ENCODE peak calls at places on chromosomes 6 and 20, in ten cellular contexts. B, O, F, G, W, K, M, T, U and Z are unnamed samples.

GRCh38 chr6:104685871-104686549 is 173.7 kb downstream of the HACE1 start:
- DNase-seq in B (no peak), O (no peak), F (no peak), G (no peak), W (no peak), K (no peak), M (no peak), T (no peak), U (no peak), Z (no peak)

GRCh38 chr20:39117486-39117885 is 155.3 kb downstream of the DHX35 start:
- DNase-seq in B (no peak), O (no peak), F (no peak), G (no peak), W (no peak), K (peak), M (no peak), T (no peak), U (no peak), Z (peak)

GRCh38 chr6:25504661-25505060 is 147.4 kb upstream of the SCGN start:
- DNase-seq in B (no peak), O (no peak), F (no peak), G (no peak), W (no peak), K (peak), M (no peak), T (no peak), U (no peak), Z (no peak)

GRCh38 chr6:97669191-97669651 is 386.2 kb upstream of the MMS22L start:
- DNase-seq in B (peak), O (no peak), F (peak), G (no peak), W (peak), K (no peak), M (no peak), T (peak), U (no peak), Z (no peak)

GRCh38 chr20:39676857-39677351 is 714.8 kb downstream of the DHX35 start:
- DNase-seq in B (peak), O (no peak), F (no peak), G (no peak), W (no peak), K (no peak), M (no peak), T (no peak), U (no peak), Z (no peak)

GRCh38 chr20:63077705-63078104 is 70.9 kb upstream of the BHLHE23 start:
- DNase-seq in B (no peak), O (no peak), F (no peak), G (no peak), W (no peak), K (no peak), M (no peak), T (no peak), U (no peak), Z (no peak)

GRCh38 chr20:58714340-58714922 is 21.8 kb downstream of the NPEPL1 start:
- DNase-seq in B (peak), O (peak), F (no peak), G (peak), W (no peak), K (no peak), M (no peak), T (peak), U (no peak), Z (no peak)

GRCh38 chr6:67141012-67141411 is 1434.0 kb upstream of the EYS start:
- DNase-seq in B (no peak), O (no peak), F (no peak), G (no peak), W (no peak), K (peak), M (no peak), T (no peak), U (no peak), Z (no peak)

GRCh38 chr6:80331522-80331921 is 225.1 kb downstream of the BCKDHB start:
- DNase-seq in B (no peak), O (no peak), F (no peak), G (no peak), W (no peak), K (no peak), M (no peak), T (no peak), U (no peak), Z (no peak)

GRCh38 chr20:63811491-63811875 is 19.6 kb downstream of the ZBTB46 start:
- DNase-seq in B (no peak), O (no peak), F (no peak), G (no peak), W (no peak), K (no peak), M (no peak), T (no peak), U (no peak), Z (no peak)

GRCh38 chr6:11785953-11786579 is 7.5 kb upstream of the ADTRP start:
- DNase-seq in B (peak), O (no peak), F (no peak), G (no peak), W (no peak), K (no peak), M (no peak), T (no peak), U (no peak), Z (no peak)

GRCh38 chr6:105452924-105453756 is 50.3 kb upstream of the PREP start:
- DNase-seq in B (peak), O (no peak), F (no peak), G (no peak), W (no peak), K (no peak), M (peak), T (no peak), U (no peak), Z (no peak)

GRCh38 chr6:33205172-33206026 is 944 bp downstream of the HSD17B8 start:
- DNase-seq in B (no peak), O (peak), F (no peak), G (no peak), W (no peak), K (peak), M (no peak), T (no peak), U (no peak), Z (no peak)

GRCh38 chr6:24859608-24860007 is 60.9 kb upstream of the ARMH2 start:
- DNase-seq in B (no peak), O (no peak), F (no peak), G (no peak), W (no peak), K (no peak), M (no peak), T (no peak), U (no peak), Z (no peak)

GRCh38 chr6:143136647-143137046 is 76.0 kb downstream of the AIG1 start:
- DNase-seq in B (no peak), O (no peak), F (no peak), G (no peak), W (no peak), K (no peak), M (no peak), T (no peak), U (no peak), Z (no peak)

DNA sequence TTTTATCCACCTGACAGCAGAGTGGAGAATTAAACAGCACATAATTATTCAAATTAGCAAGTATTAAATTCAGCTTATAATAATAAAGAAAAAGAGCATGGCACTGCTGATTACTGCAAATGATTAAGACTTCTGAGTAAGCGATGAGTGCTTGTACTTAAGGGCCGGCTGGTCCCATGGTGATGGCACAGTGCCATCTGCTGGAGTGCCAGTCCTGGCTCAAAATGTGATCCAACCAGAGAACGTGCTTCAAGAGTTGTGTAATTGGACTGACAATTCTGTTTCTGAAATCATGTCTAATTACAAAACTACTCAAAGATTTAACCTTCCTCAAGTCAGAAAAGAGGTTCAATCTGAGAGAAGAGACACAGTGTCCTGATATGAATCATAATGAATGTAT is 181.6 kb upstream of the RGS17 start:
- DNase-seq in B (peak), O (no peak), F (peak), G (no peak), W (no peak), K (peak), M (no peak), T (peak), U (no peak), Z (no peak)
- TF ChIP-seq CTCF in B (peak), O (no peak), F (peak), G (no peak), W (no peak), K (peak), M (no peak), T (peak), U (peak), Z (no peak)

DNA sequence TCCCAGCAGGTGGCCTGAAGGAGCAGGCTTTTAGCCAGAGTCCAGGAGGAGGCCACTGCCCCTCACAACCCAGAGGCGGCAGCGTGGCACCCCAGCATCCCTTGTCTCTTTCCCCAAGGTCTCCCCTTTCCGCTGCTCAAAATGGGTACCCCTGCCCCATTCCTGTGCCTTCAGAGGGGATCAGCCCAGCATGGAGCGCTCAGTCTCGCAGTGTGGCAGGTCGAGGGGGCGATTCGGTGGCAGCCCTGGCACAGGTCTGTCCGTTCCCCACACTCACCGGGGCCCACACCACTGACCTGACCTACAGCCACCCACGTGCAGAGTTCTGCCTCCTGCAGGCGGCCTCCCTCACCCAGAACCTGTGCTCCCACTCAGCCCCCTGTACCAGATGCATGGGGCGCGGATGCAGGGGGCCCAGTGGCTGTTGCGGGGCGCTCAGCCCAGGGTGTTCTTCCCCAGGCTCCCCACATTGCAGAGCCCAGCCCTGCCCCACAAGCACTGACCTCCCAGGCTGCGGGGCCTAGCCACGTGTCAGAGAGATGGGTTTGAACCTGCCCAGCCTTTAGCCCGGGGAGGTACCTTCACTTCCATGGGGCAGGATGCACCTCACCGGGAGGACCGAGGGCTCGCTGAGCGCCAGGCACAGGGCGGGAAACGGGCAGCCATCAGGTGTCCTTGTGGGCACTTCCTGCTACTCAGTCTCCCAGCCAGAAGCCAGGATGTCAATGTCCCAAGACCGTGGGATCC is 41.8 kb downstream of the DSTN start:
- DNase-seq in B (peak), O (no peak), F (no peak), G (peak), W (no peak), K (peak), M (no peak), T (no peak), U (no peak), Z (no peak)
- TF ChIP-seq CTCF in B (no peak), O (peak), F (peak), G (peak), W (no peak), K (peak), M (peak), T (peak), U (no peak), Z (no peak)

GRCh38 chr6:170476360-170476759 is 76.7 kb downstream of the PSMB1 start:
- DNase-seq in B (no peak), O (no peak), F (no peak), G (no peak), W (no peak), K (no peak), M (no peak), T (no peak), U (no peak), Z (no peak)

GRCh38 chr6:170483413-170483812 is 69.7 kb downstream of the PSMB1 start:
- DNase-seq in B (no peak), O (no peak), F (no peak), G (no peak), W (no peak), K (no peak), M (no peak), T (no peak), U (no peak), Z (no peak)

GRCh38 chr6:170485159-170485558 is 67.9 kb downstream of the PSMB1 start:
- DNase-seq in B (no peak), O (no peak), F (no peak), G (no peak), W (no peak), K (no peak), M (no peak), T (no peak), U (peak), Z (no peak)

GRCh38 chr6:170475118-170475517 is 78.0 kb downstream of the PSMB1 start:
- DNase-seq in B (no peak), O (no peak), F (no peak), G (no peak), W (no peak), K (no peak), M (no peak), T (no peak), U (no peak), Z (no peak)

DNA sequence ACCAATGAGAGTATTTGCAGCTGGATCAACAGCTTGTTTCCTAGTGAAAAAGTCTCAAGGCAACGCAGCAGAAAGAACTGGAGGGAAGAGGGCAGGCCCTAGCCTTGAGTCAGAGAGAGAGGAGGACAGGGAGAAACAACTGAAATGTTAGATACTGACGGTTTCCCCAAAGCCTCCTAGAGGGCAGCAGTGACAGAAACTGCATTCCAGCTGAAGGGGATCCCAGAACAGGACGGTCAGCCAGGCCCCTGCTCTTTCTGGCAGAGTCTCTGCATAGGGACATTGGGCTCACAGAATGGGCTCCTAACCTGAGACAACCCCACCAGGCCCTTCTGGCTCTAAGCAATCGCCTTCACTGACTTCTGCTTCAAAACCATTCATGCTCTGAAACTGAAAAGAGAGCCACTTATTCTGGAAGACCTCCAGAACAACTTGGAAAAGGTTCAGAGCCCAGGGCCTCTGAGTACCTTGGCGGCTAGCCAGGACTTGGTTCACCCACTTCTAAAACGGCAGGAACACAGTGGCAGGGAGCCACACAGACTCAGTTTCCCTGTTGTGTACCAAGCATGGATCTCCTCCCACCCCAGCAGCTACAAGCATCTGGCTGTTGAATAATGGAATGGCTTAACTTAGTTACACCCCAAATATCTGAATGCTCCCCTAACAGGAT is 72.9 kb downstream of the PSMB1 start:
- DNase-seq in B (no peak), O (no peak), F (no peak), G (no peak), W (no peak), K (no peak), M (no peak), T (no peak), U (no peak), Z (no peak)
- TF ChIP-seq CTCF in B (no peak), O (no peak), F (no peak), G (no peak), W (no peak), K (peak), M (no peak), T (peak), U (peak), Z (no peak)

DNA sequence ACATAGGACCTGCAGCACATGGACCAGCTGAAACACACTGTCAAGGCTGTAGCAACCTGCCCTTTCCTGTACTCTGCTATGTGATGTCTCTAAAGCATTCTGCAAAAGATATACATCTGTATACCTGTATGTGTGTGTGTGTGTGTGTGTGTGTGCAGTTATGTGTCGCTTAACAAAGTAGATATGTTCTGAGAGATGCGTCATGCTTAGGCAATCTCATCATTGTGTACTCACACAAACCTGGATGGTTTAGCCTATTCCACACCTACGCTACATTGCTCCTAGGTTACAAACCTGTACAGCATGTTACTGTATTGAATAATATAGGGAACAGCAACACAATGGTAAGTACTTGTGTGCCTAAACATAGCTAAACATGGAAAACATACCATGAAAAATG is 44.5 kb upstream of the BMP5 start:
- DNase-seq in B (no peak), O (no peak), F (no peak), G (no peak), W (no peak), K (no peak), M (no peak), T (no peak), U (no peak), Z (no peak)
- TF ChIP-seq CTCF in B (no peak), O (no peak), F (no peak), G (no peak), W (no peak), K (no peak), M (no peak), T (no peak), U (no peak), Z (no peak)

DNA sequence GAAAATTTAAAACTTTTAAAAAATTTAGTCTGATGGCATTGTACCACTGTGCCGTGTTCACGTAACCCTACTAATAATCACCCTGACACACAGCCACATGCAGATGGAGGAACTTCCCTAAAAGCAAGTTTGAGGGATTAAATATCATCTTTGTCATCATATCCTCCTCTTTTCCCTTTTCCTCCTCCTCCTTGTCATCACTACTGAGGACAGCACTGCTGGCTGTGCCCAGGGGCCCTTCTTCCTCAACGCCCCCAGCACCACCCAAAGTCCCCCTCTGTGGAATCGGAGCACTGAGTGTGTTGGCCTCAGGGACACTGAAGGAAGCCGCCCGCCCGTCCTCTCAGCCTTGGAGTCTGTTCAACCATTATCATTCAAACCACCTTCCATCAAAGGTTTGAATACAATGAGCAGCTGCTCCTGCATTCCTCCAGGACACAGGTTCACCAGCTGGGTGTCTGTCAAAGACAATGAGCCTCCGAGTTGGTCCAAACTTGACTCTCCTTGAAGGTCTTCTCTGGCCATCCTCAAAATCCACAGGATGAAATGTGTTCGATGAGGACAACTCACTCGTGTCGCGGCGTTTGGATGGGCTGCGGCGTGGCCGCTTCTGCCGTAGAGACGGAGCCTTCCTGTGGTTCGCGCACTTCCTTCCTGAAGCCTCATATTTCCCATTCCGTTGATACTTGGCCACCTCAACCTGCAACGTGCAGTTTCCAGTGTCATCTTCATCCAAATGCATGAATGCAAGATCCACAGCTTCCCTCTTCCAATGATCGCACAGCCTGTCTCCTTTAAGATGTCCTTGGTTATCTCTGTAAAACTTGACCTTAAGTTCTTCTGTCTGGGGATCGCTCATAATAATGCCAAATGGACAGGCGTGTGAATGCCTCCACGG is 23.3 kb downstream of the NQO2 start:
- DNase-seq in B (no peak), O (no peak), F (no peak), G (peak), W (no peak), K (no peak), M (peak), T (peak), U (no peak), Z (peak)
- TF ChIP-seq CTCF in B (no peak), O (no peak), F (no peak), G (no peak), W (no peak), K (no peak), M (no peak), T (no peak), U (no peak), Z (no peak)